ENCODE peak calls at places on chromosomes 16 and 17, in five cellular contexts. S is A549, N is HCT116, Z is sigmoid colon, T is body of pancreas. X is an unnamed sample. For H3K4me1 and H3K9me3, the result is how much of the 10 kb centered on the place peaks cover.

GRCh38 chr16:4386452-4386813 is 14.8 kb downstream of the VASN start:
- DNase-seq in S (no peak), N (no peak), Z (no peak), T (no peak), X (no peak)

GRCh38 chr16:57025941-57026777 is 36.8 kb downstream of the NLRC5 start:
- DNase-seq in S (no peak), N (no peak), Z (peak), T (no peak), X (no peak)

GRCh38 chr16:70805787-70806186 is 4.8 kb upstream of the VAC14 start:
- DNase-seq in S (no peak), N (no peak), Z (no peak), T (no peak), X (no peak)

GRCh38 chr17:310111-311010 is 42.2 kb downstream of the RPH3AL start:
- DNase-seq in S (no peak), N (no peak), Z (peak), T (no peak), X (no peak)

GRCh38 chr16:12390644-12391043 is 413.0 kb downstream of the CPPED1 start:
- DNase-seq in S (no peak), N (no peak), Z (no peak), T (no peak), X (no peak)

GRCh38 chr17:9557356-9557755 is 18.3 kb downstream of the STX8 start:
- DNase-seq in S (no peak), N (no peak), Z (no peak), T (no peak), X (no peak)

GRCh38 chr16:29876578-29877249 is 13.7 kb upstream of the CDIPT start:
- DNase-seq in S (no peak), N (no peak), Z (no peak), T (no peak), X (no peak)

GRCh38 chr17:60224064-60224463 is 74.3 kb downstream of the CA4 start:
- DNase-seq in S (no peak), N (no peak), Z (no peak), T (no peak), X (no peak)

GRCh38 chr17:61411114-61411943 is 11.7 kb downstream of the TBX2 start:
- DNase-seq in S (peak), N (no peak), Z (peak), T (no peak), X (peak)

GRCh38 chr17:45759761-45760160 is 24.4 kb upstream of the CRHR1 start:
- DNase-seq in S (peak), N (peak), Z (no peak), T (no peak), X (no peak)

GRCh38 chr17:83010323-83011200 is 68.8 kb upstream of the METRNL start:
- DNase-seq in S (no peak), N (no peak), Z (no peak), T (no peak), X (no peak)

GRCh38 chr16:17173134-17173729 is 297.5 kb downstream of the XYLT1 start:
- DNase-seq in S (no peak), N (no peak), Z (peak), T (peak), X (peak)

GRCh38 chr17:83083368-83084201 is 4.2 kb downstream of the METRNL start:
- DNase-seq in S (peak), N (no peak), Z (peak), T (no peak), X (no peak)

DNA sequence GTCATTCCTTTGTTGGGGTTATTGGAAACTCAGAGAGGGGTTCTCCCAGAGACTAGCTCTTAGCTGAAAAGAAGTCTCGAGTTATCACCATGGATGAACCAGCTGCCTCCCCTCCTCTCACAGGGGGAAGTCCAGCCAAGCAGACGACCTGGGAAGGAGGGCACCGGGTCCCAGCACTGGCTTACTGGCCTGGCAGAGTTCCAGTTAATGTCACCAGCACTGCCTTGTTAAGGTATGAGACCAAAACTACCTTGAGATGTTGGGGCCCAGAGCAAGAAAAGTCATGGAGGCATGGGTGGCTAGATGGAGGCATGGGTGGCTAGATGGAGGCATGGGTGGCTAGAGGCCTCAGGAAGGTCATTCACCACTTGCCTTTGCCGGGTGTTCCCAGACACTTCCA is 72.4 kb downstream of the WIPI1 start:
- DNase-seq in S (no peak), N (no peak), Z (peak), T (no peak), X (no peak)
- TF ChIP-seq POLR2A in S (no peak), N (no peak), Z (no peak), T (no peak), X (no peak)

GRCh38 chr17:40319651-40320550 is 10.9 kb downstream of the RARA start:
- DNase-seq in S (no peak), N (no peak), Z (no peak), T (no peak), X (no peak)

GRCh38 chr17:40317345-40317873 is 8.4 kb downstream of the RARA start:
- DNase-seq in S (peak), N (peak), Z (peak), T (peak), X (peak)

GRCh38 chr17:40318835-40319332 is 9.9 kb downstream of the RARA start:
- DNase-seq in S (no peak), N (no peak), Z (peak), T (no peak), X (peak)

GRCh38 chr17:40316571-40317344 is 7.8 kb downstream of the RARA start:
- DNase-seq in S (peak), N (peak), Z (peak), T (peak), X (no peak)

DNA sequence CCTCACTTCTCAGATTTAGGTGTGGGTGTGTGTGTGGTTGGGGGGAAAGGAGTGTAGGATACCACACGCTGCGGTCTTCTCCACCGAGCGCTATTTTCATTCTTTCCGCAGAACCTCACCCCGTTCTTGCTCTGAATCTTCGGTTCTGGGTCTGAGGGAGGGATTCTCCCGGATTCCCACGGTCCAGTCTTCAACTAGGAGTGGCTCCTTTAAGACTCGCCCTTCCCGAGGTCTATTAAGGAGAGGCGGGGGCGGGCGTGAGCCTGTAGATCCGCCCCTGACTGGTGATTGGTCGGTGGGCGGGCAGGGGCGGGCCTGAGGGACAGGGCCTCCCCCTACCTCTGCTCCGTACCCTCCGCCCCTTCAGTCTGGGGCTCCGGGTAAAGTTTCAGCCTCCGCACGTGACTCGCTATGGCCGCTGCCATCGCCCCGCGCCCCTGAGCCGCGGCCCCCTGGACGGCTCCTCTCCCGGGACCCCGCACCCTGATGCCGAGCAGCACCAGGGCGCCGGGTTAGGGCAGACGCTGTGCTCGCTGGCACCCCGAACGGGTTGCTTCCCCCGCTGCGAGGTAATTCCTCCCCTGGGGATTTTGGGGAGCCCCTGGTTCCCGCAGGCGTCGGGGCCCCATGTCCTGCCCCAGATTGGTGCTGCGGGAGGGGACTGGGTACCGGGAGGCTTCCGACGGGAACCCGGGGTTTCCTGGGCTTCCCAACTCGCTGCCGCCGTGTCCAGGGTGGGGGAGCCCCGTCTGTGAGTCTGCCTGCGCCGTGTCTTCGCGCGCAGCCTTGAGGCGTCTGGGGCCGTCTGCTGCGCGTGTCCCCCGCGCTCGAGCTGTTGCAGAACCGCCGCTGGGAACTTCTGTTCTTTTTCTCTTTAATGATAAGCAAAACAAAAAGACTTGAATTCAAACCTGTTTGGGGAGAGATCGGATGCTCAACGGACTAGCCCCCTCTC is 9.2 kb downstream of the RARA start:
- DNase-seq in S (peak), N (peak), Z (peak), T (peak), X (peak)
- H3K4me1 ChIP-seq in S (half or more), N (half or more), Z (half or more), T (half or more), X (half or more)

GRCh38 chr16:11053916-11054460 is 109.6 kb downstream of the CLEC16A start:
- DNase-seq in S (no peak), N (no peak), Z (peak), T (no peak), X (no peak)
- H3K9me3 ChIP-seq in S (under half), N (under half), Z (under half), T (under half), X (under half)

GRCh38 chr17:40352779-40353394 is 11.7 kb downstream of the GJD3 start:
- DNase-seq in S (peak), N (no peak), Z (no peak), T (no peak), X (no peak)
- TF ChIP-seq POLR2A in S (no peak), N (no peak), Z (no peak), T (no peak), X (no peak)

X was measured in gastrocnemius medialis.